ENCODE peak calls at places on chromosomes 7 and 10, in eight cellular contexts. H is H9, L is brain microvascular endothelial cell, O is lower lobe of right lung, R is endodermal cell, G is dorsolateral prefrontal cortex, Q is AG10803, K is upper lobe of left lung. U is an unnamed sample.
A peak's percentile ranks its signal among the peaks of the same experiment; 100 is the strongest.

GRCh38 chr10:14660872-14661271 is 113.8 kb downstream of the FAM107B start:
- DNase-seq in R (no peak), O (no peak), K (no peak), H (no peak), Q (no peak), L (no peak), G (no peak), U (no peak)

GRCh38 chr7:44307905-44308740 is 17.3 kb downstream of the CAMK2B start:
- DNase-seq in K (no peak), R (peak; percentile 44), G (no peak), Q (no peak), L (no peak), H (peak; percentile 18), O (no peak), U (no peak)

GRCh38 chr10:57023626-57024025 is 662.6 kb upstream of the ZWINT start:
- DNase-seq in K (no peak), Q (no peak), G (no peak), H (no peak), R (no peak), L (no peak), O (no peak), U (no peak)

GRCh38 chr10:99346247-99346646 is 17.1 kb downstream of the CNNM1 start:
- DNase-seq in R (no peak), Q (peak; percentile 93), G (no peak), L (no peak), K (no peak), H (no peak), O (no peak), U (no peak)

GRCh38 chr10:24691113-24691512 is 32.6 kb downstream of the ARHGAP21 start:
- DNase-seq in G (no peak), K (no peak), H (no peak), O (no peak), R (no peak), Q (peak; percentile 84), L (peak; percentile 44), U (no peak)

GRCh38 chr10:34260904-34261303 is 554.2 kb downstream of the PARD3 start:
- DNase-seq in H (no peak), K (no peak), G (no peak), L (no peak), R (no peak), O (no peak), Q (no peak), U (no peak)

GRCh38 chr7:155377071-155377836 is 79.6 kb downstream of the INSIG1 start:
- DNase-seq in R (no peak), L (no peak), Q (no peak), O (no peak), H (no peak), K (no peak), G (no peak), U (no peak)

GRCh38 chr10:73183882-73184281 is 16.0 kb downstream of the FAM149B1 start:
- DNase-seq in R (no peak), K (no peak), O (no peak), L (peak; percentile 55), H (no peak), Q (peak; percentile 71), G (no peak), U (no peak)

GRCh38 chr7:28732037-28732869 is 225.9 kb downstream of the TRIL start:
- DNase-seq in Q (peak; percentile 59), H (no peak), K (no peak), L (peak; percentile 77), G (no peak), R (no peak), O (no peak), U (no peak)

GRCh38 chr10:51800121-51800520 is 100.7 kb upstream of the CSTF2T start:
- DNase-seq in L (no peak), G (no peak), R (no peak), K (no peak), H (no peak), O (no peak), Q (peak; percentile 54), U (no peak)

GRCh38 chr7:151936207-151936606 is 20.0 kb upstream of the GALNTL5 start:
- DNase-seq in K (no peak), G (no peak), Q (no peak), O (no peak), L (no peak), H (no peak), R (no peak), U (no peak)

GRCh38 chr7:72007018-72007417 is 405.1 kb downstream of the CALN1 start:
- DNase-seq in K (no peak), H (no peak), Q (no peak), R (no peak), G (no peak), L (no peak), O (no peak), U (no peak)

GRCh38 chr10:80158126-80158525 is 25.6 kb downstream of the PLAC9 start:
- DNase-seq in R (no peak), H (no peak), O (no peak), K (no peak), G (no peak), Q (no peak), L (no peak), U (no peak)

GRCh38 chr10:121194696-121195523 is 343.7 kb downstream of the WDR11 start:
- DNase-seq in R (no peak), Q (no peak), G (no peak), K (peak; percentile 25), O (no peak), H (no peak), L (no peak), U (no peak)

GRCh38 chr7:124768525-124768924 is 2.9 kb upstream of the GPR37 start:
- DNase-seq in O (no peak), H (no peak), Q (no peak), R (no peak), L (no peak), G (no peak), K (no peak), U (no peak)

GRCh38 chr7:124764847-124765400 is 668 bp downstream of the GPR37 start:
- DNase-seq in G (no peak), K (no peak), R (peak; percentile 82), O (peak; percentile 46), L (no peak), Q (no peak), H (peak; percentile 49), U (no peak)

GRCh38 chr7:124764071-124764846 is 1.3 kb downstream of the GPR37 start:
- DNase-seq in Q (no peak), G (no peak), R (peak; percentile 67), H (no peak), K (peak; percentile 82), O (no peak), L (no peak), U (peak; percentile 39)

GRCh38 chr7:124762611-124763143 is 2.9 kb downstream of the GPR37 start:
- DNase-seq in H (no peak), G (no peak), O (no peak), K (no peak), R (no peak), Q (no peak), L (no peak), U (no peak)

GRCh38 chr7:124765401-124766352 is at the start of gene GPR37:
- DNase-seq in Q (peak; percentile 35), R (peak; percentile 97), O (peak; percentile 69), G (peak; percentile 34), L (peak; percentile 45), H (peak; percentile 95), K (peak; percentile 92), U (peak; percentile 75)
- TF ChIP-seq CTCF in Q (peak; percentile 25), R (peak; percentile 34), O (no peak), G (peak; percentile 59), L (peak; percentile 36), H (peak; percentile 17), K (no peak), U (no peak)

GRCh38 chr10:112554263-112554662 is 107.2 kb downstream of the VTI1A start:
- DNase-seq in H (no peak), K (no peak), G (no peak), R (no peak), L (no peak), O (no peak), Q (no peak), U (no peak)
- TF ChIP-seq CTCF in H (no peak), K (no peak), G (no peak), R (no peak), L (no peak), O (no peak), Q (no peak), U (no peak)

DNA sequence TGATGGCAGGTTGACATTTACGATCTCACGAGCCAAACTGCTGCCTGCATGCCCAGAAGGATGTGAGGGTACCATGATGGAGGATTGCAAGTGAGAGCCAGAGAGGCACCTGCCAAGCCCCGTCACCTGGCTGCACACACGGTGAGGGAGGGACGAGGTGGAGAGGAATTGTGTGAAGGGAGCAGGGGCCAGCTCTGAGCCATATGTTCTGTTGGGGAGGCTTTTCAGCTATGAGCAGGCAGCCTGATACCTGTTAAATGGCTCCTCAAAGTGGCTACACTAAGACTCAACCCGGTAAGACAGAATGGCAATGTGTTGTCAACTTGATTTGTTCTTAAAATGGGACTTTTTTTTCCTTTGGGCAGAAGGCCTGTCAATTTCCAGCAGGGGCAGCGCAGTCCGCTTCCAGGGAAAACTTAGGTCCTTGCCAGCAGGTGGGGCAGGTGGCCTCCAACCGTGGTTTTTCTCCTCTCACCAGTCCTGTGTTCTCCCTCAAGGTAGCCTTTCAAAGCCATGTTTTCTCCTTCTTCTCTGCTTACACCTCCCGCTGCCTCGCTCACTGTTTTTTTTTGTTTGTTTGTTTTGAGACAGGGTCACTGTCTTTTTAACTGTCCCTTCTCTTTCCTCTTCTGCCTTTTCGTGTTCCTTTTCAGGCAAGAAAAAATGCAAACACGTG is 57.7 kb upstream of the ZNRF2 start:
- DNase-seq in H (peak; percentile 76), G (peak; percentile 68), Q (no peak), K (peak; percentile 18), L (no peak), R (peak; percentile 90), O (peak; percentile 51), U (peak; percentile 44)
- TF ChIP-seq CTCF in H (peak; percentile 73), G (no peak), Q (no peak), K (no peak), L (peak; percentile 58), R (peak; percentile 90), O (peak; percentile 35), U (no peak)

GRCh38 chr10:103086261-103086660 is 106.8 kb downstream of the NT5C2 start:
- DNase-seq in G (no peak), R (no peak), Q (no peak), H (no peak), L (no peak), O (no peak), K (no peak), U (no peak)
- TF ChIP-seq CTCF in G (no peak), R (no peak), Q (no peak), H (no peak), L (no peak), O (no peak), K (no peak), U (no peak)